ENCODE peak calls at places on chromosomes 5 and 9, in five cellular contexts. U is HepG2, Z is neuronal stem cell, A is astrocyte, X is SK-N-SH. Y is an unnamed sample.

GRCh38 chr5:77316871-77317661 is 106.6 kb downstream of the PDE8B start:
- DNase-seq in A (peak; percentile 2), Z (no peak), X (no peak), U (no peak), Y (no peak)

GRCh38 chr9:127884427-127884911 is 7.0 kb upstream of the AK1 start:
- DNase-seq in A (no peak), X (peak; percentile 72), Z (no peak), U (no peak), Y (peak; percentile 63)

GRCh38 chr9:127788337-127789011 is 2.6 kb downstream of the CDK9 start:
- DNase-seq in Z (no peak), X (no peak), A (no peak), U (no peak), Y (no peak)

GRCh38 chr5:56447232-56447631 is 214.1 kb upstream of the ANKRD55 start:
- DNase-seq in U (peak; percentile 93), Z (no peak), A (no peak), X (no peak), Y (no peak)

GRCh38 chr5:10636363-10637142 is 72.7 kb downstream of the ANKRD33B start:
- DNase-seq in A (no peak), U (no peak), Z (no peak), X (no peak), Y (no peak)

GRCh38 chr5:92962752-92963151 is 618.3 kb downstream of the NR2F1-AS1 start:
- DNase-seq in X (peak; percentile 12), A (no peak), Z (no peak), U (peak; percentile 20), Y (no peak)

GRCh38 chr9:78213696-78214095 is 22.2 kb upstream of the CEP78 start:
- DNase-seq in A (peak; percentile 49), Z (no peak), U (peak; percentile 5), X (peak; percentile 22), Y (no peak)

GRCh38 chr5:1510151-1510561 is 13.6 kb downstream of the LPCAT1 start:
- DNase-seq in A (no peak), X (no peak), U (no peak), Z (no peak), Y (peak; percentile 22)

GRCh38 chr5:125046838-125047237 is 300.4 kb upstream of the ZNF608 start:
- DNase-seq in U (no peak), X (no peak), A (no peak), Z (no peak), Y (no peak)

GRCh38 chr9:79654591-79654990 is 82.8 kb downstream of the TLE4 start:
- DNase-seq in Z (no peak), X (no peak), U (no peak), A (no peak), Y (no peak)

GRCh38 chr5:43602456-43602817 is 543 bp upstream of the NNT start:
- DNase-seq in A (peak; percentile 25), Z (peak; percentile 41), X (peak; percentile 75), U (peak; percentile 30), Y (no peak)

GRCh38 chr5:177071671-177072385 is 14.9 kb upstream of the FGFR4 start:
- DNase-seq in U (peak; percentile 86), Z (peak; percentile 79), X (peak; percentile 74), A (peak; percentile 52), Y (peak; percentile 92)

GRCh38 chr9:76761448-76761847 is 2.8 kb upstream of the PCA3 start:
- DNase-seq in Z (no peak), A (no peak), X (no peak), U (no peak), Y (no peak)

GRCh38 chr9:80550181-80550580 is 978.4 kb downstream of the TLE4 start:
- DNase-seq in X (no peak), Z (no peak), U (no peak), A (no peak), Y (no peak)

GRCh38 chr9:109329274-109330258 is 8.7 kb upstream of the EPB41L4B start:
- DNase-seq in A (peak; percentile 78), Z (no peak), U (peak; percentile 27), X (peak; percentile 39), Y (no peak)
- H3K9ac ChIP-seq in A (no peak overlapping the region), Z (no peak overlapping the region), U (peak overlapping the region; percentile 33), X (no peak overlapping the region), Y (no peak overlapping the region)

DNA sequence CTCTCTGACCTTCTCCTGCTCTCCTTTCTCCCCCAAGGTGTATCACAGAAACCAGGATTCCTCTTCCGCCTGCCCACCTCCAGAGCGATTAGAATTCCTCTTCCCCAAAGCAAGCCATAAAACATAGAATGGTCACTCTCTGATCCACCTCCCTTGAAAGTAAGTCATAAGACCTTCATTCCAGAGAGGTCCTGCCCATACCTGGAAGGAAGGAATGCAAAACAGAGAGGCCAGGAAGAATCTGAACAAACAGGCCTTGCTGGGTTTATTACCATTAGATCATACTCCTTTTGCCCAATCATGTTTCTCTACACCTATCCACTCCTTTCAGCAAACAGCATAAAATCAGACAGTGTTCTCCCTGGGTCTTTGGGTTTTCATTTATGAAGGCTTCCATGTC is 21.0 kb downstream of the CDKL3 start:
- DNase-seq in Z (no peak), A (no peak), X (no peak), U (no peak), Y (peak; percentile 84)
- H3K27ac ChIP-seq in Z (no peak overlapping the region), A (no peak overlapping the region), X (no peak overlapping the region), U (no peak overlapping the region), Y (no peak overlapping the region)

GRCh38 chr5:166909926-166910325 is 1381.5 kb upstream of the WWC1 start:
- DNase-seq in Z (no peak), A (no peak), U (no peak), X (no peak), Y (no peak)

GRCh38 chr5:166907314-166907713 is 1384.1 kb upstream of the WWC1 start:
- DNase-seq in U (no peak), Z (no peak), A (peak; percentile 78), X (no peak), Y (no peak)

GRCh38 chr5:166909040-166909439 is 1382.4 kb upstream of the WWC1 start:
- DNase-seq in U (no peak), Z (no peak), A (peak; percentile 92), X (no peak), Y (no peak)

GRCh38 chr5:166916021-166916420 is 1375.4 kb upstream of the WWC1 start:
- DNase-seq in A (no peak), Z (no peak), U (no peak), X (no peak), Y (no peak)

DNA sequence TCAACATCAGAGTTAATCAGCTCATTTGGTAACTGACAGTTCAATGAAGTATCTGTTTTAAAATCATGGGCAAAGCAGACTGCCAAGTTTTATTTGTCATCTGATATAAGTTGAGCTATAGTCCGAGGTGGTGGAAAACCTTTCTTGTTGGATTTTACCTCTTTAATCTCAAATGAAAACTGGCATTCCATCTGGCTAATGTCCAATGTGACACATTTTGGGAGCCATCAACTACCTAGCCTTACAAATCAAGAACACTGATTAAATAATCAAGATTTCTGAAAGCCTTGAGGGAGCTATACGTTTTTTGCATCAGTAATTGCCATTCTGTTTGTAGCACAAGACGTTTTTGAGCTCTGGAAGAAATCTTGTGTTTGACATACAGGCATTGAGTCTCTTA is 1380.5 kb upstream of the WWC1 start:
- DNase-seq in X (no peak), A (no peak), Z (no peak), U (no peak), Y (no peak)
- H3K4me1 ChIP-seq in X (no peaks in the 10 kb centered on the region), A (peaks cover 21% of the 10 kb centered on the region), Z (no peaks in the 10 kb centered on the region), U (no peaks in the 10 kb centered on the region), Y (no peaks in the 10 kb centered on the region)

DNA sequence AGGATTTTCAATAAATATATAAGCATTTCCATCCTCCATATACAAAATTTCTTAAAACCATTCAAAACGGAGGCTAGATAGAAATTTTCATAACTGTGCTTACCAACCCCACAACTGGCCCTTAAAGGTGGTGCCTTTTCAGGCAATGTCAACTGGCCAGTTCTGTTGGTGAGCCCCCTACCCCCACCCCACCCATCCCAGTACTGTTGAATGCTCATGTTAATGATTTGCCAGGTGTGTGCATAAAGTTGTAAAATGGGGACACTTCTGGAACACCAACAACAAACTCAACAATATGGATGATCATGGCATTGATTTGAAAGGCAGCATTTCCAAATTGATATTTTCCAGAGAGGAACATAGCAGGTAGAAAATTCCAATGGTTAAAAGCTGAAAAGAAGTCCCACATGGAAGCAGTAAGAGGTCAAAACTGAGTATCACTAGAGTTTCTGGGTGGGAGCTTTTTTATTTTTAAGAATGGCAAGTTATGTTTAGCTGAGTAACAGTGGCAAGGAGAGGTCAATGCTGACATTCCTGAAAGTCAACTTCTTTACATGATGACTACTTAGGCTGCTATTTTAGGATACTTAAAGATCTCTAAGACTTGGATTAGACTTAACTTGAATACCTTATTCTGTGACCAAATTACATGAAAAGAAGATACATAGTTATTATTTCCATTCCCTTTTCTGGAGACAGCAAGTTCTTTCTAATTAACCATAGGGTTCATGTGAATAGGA is 2.7 kb downstream of the LEAP2 start:
- DNase-seq in X (no peak), Z (no peak), U (no peak), A (peak; percentile 53), Y (no peak)
- H3K9ac ChIP-seq in X (no peak overlapping the region), Z (no peak overlapping the region), U (no peak overlapping the region), A (no peak overlapping the region), Y (no peak overlapping the region)

DNA sequence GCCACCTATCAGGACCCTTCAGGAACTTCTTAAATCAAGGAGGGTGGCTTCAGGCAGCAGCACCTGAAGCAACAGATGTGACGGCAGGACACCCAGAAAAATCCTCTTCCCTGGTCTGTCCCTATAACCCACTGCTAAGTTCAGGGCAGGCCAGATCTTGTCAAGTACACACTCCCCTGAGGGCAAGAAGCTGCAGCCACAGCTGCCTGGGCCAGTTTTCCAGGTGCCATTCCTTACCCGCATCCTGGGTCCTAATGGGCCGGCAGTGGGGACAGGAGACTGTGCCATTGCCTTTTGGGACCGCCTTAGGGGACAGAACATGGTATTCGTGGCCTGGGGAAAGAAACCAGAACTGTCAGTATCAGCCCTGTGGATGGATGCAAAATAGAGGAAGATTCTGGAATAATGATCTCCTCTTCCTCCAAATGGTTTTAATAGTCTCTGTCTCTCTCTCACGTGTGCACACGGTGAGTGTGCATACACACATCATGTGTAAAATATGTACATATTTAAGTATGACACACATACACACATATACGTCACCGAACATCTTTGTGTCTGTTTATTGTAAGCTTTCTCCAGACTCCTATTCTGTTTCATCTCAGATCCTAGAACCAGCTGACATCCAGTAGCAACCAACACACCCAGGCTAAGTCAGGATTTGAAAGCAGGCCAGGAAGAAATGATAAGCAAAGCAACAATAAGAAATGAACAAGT is 14.0 kb downstream of the ORM2 start:
- DNase-seq in X (no peak), A (no peak), U (no peak), Z (no peak), Y (no peak)
- H3K27ac ChIP-seq in X (no peak overlapping the region), A (no peak overlapping the region), U (no peak overlapping the region), Z (no peak overlapping the region), Y (no peak overlapping the region)

DNA sequence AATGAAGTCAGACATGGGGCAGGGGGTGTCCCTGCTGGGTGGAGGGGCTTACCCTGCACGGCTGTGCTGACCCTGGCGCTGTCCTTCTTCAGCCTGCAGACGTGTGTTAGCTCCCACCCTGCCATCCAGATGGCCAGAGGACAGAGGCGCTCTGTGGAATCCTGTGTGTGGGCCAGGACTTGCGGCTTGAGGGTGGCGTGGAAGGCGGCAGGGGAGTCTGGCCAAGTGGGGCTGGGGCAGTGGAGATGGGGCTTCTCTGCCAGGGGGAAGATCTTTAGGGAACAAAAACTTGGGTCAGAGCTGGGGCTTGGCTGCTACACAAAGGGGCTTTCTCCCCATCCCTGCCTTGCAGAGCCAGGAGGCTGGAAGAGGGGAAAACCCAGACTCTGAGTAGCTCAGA is 46.5 kb upstream of the SYNPO start:
- DNase-seq in Z (no peak), U (no peak), A (peak; percentile 44), X (peak; percentile 58), Y (no peak)
- H3K4me1 ChIP-seq in Z (peaks cover 32% of the 10 kb centered on the region), U (peaks cover 34% of the 10 kb centered on the region), A (peaks cover 36% of the 10 kb centered on the region), X (peaks cover 22% of the 10 kb centered on the region), Y (peaks cover 14% of the 10 kb centered on the region)

Y was measured in endodermal cell.